ENCODE peak calls at places on chromosomes 7 and 10, in six cellular contexts. V is AG04450; R is left ventricle myocardium inferior; N is RWPE1; E is IMR-90; X is CD4-positive, alpha-beta T cell. P is an unnamed sample.

GRCh38 chr7:27434729-27435400 is 192.3 kb downstream of the EVX1 start:
- DNase-seq in V (no peak), R (no peak), N (no peak), E (peak), X (no peak), P (no peak)

GRCh38 chr10:97180367-97180763 is 5.4 kb downstream of the SLIT1 start:
- DNase-seq in V (no peak), R (no peak), N (no peak), E (no peak), X (no peak), P (no peak)

GRCh38 chr7:50660040-50660829 is 95.0 kb upstream of the DDC start:
- DNase-seq in V (no peak), R (no peak), N (no peak), E (no peak), X (peak), P (peak)

GRCh38 chr10:100714566-100714950 is 30.8 kb upstream of the PAX2 start:
- DNase-seq in V (no peak), R (no peak), N (no peak), E (no peak), X (no peak), P (no peak)

GRCh38 chr10:25678666-25679065 is 255.4 kb upstream of the MYO3A start:
- DNase-seq in V (no peak), R (no peak), N (no peak), E (no peak), X (no peak), P (no peak)

GRCh38 chr7:143239822-143240221 is 18.0 kb downstream of the TAS2R40 start:
- DNase-seq in V (no peak), R (no peak), N (no peak), E (peak), X (no peak), P (no peak)

GRCh38 chr7:45610019-45610418 is 35.9 kb downstream of the ADCY1 start:
- DNase-seq in V (no peak), R (no peak), N (no peak), E (no peak), X (no peak), P (no peak)

GRCh38 chr10:79415736-79416577 is 29.5 kb downstream of the ZCCHC24 start:
- DNase-seq in V (no peak), R (peak), N (no peak), E (no peak), X (no peak), P (no peak)

GRCh38 chr7:42931447-42931833 is 534 bp downstream of the PSMA2 start:
- DNase-seq in V (no peak), R (no peak), N (no peak), E (peak), X (no peak), P (no peak)

GRCh38 chr7:42226354-42226941 is 10.6 kb downstream of the GLI3 start:
- DNase-seq in V (no peak), R (no peak), N (no peak), E (no peak), X (no peak), P (no peak)

GRCh38 chr10:24674892-24675632 is 48.6 kb downstream of the ARHGAP21 start:
- DNase-seq in V (no peak), R (no peak), N (no peak), E (no peak), X (no peak), P (no peak)

GRCh38 chr10:22657566-22658190 is 56.7 kb downstream of the PIP4K2A start:
- DNase-seq in V (no peak), R (no peak), N (no peak), E (peak), X (no peak), P (no peak)

GRCh38 chr7:28685291-28685659 is 272.9 kb downstream of the TRIL start:
- DNase-seq in V (no peak), R (peak), N (no peak), E (no peak), X (no peak), P (peak)

GRCh38 chr10:5623081-5623748 is 43.2 kb downstream of the ASB13 start:
- DNase-seq in V (peak), R (peak), N (peak), E (peak), X (peak), P (peak)

GRCh38 chr10:22618081-22618785 is 96.1 kb downstream of the PIP4K2A start:
- DNase-seq in V (no peak), R (no peak), N (no peak), E (peak), X (no peak), P (no peak)

GRCh38 chr10:74502963-74503608 is 323.3 kb upstream of the KAT6B start:
- DNase-seq in V (peak), R (no peak), N (peak), E (peak), X (no peak), P (no peak)

GRCh38 chr7:137242616-137243015 is 100.9 kb downstream of the PTN start:
- DNase-seq in V (no peak), R (no peak), N (no peak), E (no peak), X (no peak), P (no peak)

GRCh38 chr10:7501157-7501556 is 90.3 kb upstream of the SFMBT2 start:
- DNase-seq in V (no peak), R (no peak), N (no peak), E (no peak), X (no peak), P (no peak)

GRCh38 chr7:144398291-144398690 is 5.2 kb downstream of the NOBOX start:
- DNase-seq in V (no peak), R (no peak), N (no peak), E (no peak), X (no peak), P (no peak)

GRCh38 chr7:46603780-46604725 is 683.0 kb upstream of the IGFBP3 start:
- DNase-seq in V (no peak), R (peak), N (no peak), E (peak), X (no peak), P (no peak)

GRCh38 chr7:39827571-39827970 is 122.5 kb upstream of the CDK13 start:
- DNase-seq in V (no peak), R (no peak), N (no peak), E (no peak), X (no peak), P (no peak)

GRCh38 chr10:28279878-28280277 is 23.0 kb downstream of the MPP7 start:
- DNase-seq in V (no peak), R (no peak), N (no peak), E (no peak), X (no peak), P (no peak)

GRCh38 chr7:27169658-27170493 is 4.2 kb downstream of the HOXA10 start:
- DNase-seq in V (no peak), R (peak), N (no peak), E (no peak), X (no peak), P (no peak)

GRCh38 chr10:118047363-118047719 is 600 bp upstream of the RAB11FIP2 start:
- DNase-seq in V (no peak), R (peak), N (peak), E (no peak), X (no peak), P (no peak)

GRCh38 chr7:2445047-2445446 is 31.2 kb downstream of the GRIFIN start:
- DNase-seq in V (no peak), R (no peak), N (no peak), E (no peak), X (no peak), P (no peak)

DNA sequence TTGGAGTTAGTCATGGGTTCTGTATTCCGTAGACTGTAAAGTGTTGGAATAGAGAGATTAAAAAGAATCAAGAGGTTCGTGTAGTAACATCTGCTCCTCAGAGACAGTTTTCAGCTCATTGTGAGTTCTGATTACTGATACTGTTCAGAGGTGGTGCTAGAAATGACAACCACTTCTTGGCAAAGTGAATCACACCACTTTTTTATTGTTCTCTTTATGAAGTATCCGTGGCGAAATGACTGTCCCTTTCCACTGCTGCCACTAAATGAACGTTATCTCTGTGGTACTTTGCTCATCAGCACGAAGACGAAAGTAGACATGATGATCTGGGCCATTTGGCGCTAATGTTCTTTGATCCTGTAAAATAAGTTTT is 860 bp downstream of the RPP30 start:
- DNase-seq in V (no peak), R (no peak), N (no peak), E (no peak), X (no peak), P (no peak)
- H3K27ac ChIP-seq in V (no peak), R (no peak), N (peak), E (no peak), X (no peak), P (no peak)

GRCh38 chr7:75712517-75713361 is 26.0 kb downstream of the HIP1 start:
- DNase-seq in V (no peak), R (no peak), N (no peak), E (no peak), X (no peak), P (no peak)
- H3K27ac ChIP-seq in V (peak), R (peak), N (no peak), E (peak), X (no peak), P (no peak)

GRCh38 chr10:34666008-34666700 is 148.9 kb downstream of the PARD3 start:
- DNase-seq in V (peak), R (no peak), N (peak), E (peak), X (no peak), P (no peak)
- H3K27ac ChIP-seq in V (no peak), R (no peak), N (peak), E (no peak), X (no peak), P (no peak)

DNA sequence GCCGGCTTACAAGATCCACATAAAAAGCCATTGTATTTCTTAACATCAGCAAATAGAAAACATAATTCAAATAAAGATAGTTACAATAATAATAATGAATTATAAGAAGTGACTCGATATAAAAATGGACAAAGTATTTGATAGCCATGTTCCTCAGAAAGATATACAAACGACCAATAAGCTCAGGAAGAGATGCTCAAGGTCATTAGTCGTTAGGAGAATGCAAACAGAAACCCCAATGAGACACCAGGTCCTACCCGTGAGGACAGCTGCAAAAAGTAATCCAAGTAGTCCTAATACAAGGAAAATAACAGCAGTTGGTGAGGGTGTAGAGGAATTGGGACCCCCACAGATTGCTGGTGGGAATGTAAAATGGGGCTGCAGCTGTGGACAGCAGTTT is 54.2 kb upstream of the INPP5A start:
- DNase-seq in V (no peak), R (no peak), N (no peak), E (no peak), X (no peak), P (no peak)
- H3K27ac ChIP-seq in V (no peak), R (no peak), N (no peak), E (no peak), X (no peak), P (no peak)

GRCh38 chr7:22729180-22729579 is 2.2 kb downstream of the IL6 start:
- DNase-seq in V (no peak), R (no peak), N (no peak), E (peak), X (no peak), P (no peak)
- H3K27ac ChIP-seq in V (no peak), R (no peak), N (no peak), E (peak), X (no peak), P (no peak)

GRCh38 chr7:31373337-31374289 is 33.1 kb upstream of the NEUROD6 start:
- DNase-seq in V (no peak), R (no peak), N (peak), E (peak), X (no peak), P (peak)

GRCh38 chr7:31368620-31369019 is 28.1 kb upstream of the NEUROD6 start:
- DNase-seq in V (no peak), R (no peak), N (no peak), E (no peak), X (no peak), P (no peak)

GRCh38 chr7:31372538-31372937 is 32.0 kb upstream of the NEUROD6 start:
- DNase-seq in V (no peak), R (no peak), N (no peak), E (no peak), X (no peak), P (no peak)

GRCh38 chr7:31370610-31371009 is 30.1 kb upstream of the NEUROD6 start:
- DNase-seq in V (no peak), R (no peak), N (no peak), E (no peak), X (no peak), P (no peak)

DNA sequence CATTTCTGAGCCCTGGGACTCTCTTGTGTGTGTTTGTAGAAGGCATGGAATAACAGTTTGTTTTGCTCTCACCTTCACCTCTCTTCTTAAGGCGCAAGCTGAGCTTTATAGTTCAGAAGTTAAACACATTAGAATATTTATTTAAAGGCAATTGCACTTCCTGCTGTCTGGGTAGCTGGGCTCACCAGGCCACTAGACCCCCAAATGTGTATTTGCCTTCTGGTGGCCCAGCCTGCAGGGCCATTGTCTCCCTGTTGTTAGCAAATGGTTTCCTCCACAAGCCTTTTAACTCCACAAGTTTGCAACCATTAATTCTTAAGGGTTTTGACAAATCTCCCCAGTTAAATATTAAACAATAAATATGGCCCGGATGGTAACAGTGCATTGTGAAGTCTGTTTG is 31.1 kb upstream of the NEUROD6 start:
- DNase-seq in V (no peak), R (no peak), N (no peak), E (no peak), X (no peak), P (no peak)
- H3K27ac ChIP-seq in V (no peak), R (no peak), N (no peak), E (no peak), X (no peak), P (no peak)

DNA sequence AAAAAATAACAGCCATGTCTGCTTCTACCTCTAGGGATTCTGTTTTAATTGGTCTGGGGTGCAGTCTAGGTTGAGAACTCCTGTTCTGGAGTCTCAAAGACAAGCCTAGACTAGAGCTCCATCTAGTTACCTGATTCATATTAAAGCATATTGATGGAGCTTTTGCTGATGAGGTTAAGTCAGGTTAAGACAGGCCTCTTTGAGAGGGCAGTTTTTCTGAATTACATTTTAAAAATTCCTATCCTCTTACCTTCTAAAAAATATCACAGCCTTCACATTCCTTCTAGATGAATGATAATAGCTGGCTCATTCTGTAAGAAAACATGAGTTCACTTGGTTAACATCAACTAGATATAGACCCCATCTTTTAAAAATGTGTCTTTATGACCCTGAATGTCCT is 28.9 kb downstream of the MGAM start:
- DNase-seq in V (no peak), R (no peak), N (peak), E (no peak), X (no peak), P (no peak)
- H3K27ac ChIP-seq in V (no peak), R (no peak), N (peak), E (no peak), X (no peak), P (no peak)

P was measured in substantia nigra.